ENCODE peak calls at places on chromosomes 6 and 20, in seven cellular contexts. F, L, U, I, D, N and E are unnamed samples.
A peak's percentile ranks its signal among the peaks of the same experiment; 100 is the strongest.

GRCh38 chr20:18543932-18544331 is 23.3 kb upstream of the SMIM26 start:
- DNase-seq in F (no peak), L (no peak), U (no peak), I (no peak), D (no peak), N (no peak), E (no peak)

GRCh38 chr6:133359256-133359655 is 118.1 kb downstream of the EYA4 start:
- DNase-seq in F (no peak), L (no peak), U (no peak), I (no peak), D (no peak), N (no peak), E (no peak)

GRCh38 chr20:235891-236290 is 8.8 kb downstream of the DEFB129 start:
- DNase-seq in F (no peak), L (no peak), U (no peak), I (peak; percentile 54), D (no peak), N (no peak), E (no peak)

GRCh38 chr6:108633436-108633835 is 72.7 kb downstream of the FOXO3 start:
- DNase-seq in F (no peak), L (no peak), U (no peak), I (no peak), D (no peak), N (no peak), E (no peak)

GRCh38 chr6:147131728-147132127 is 72.5 kb upstream of the STXBP5 start:
- DNase-seq in F (no peak), L (peak; percentile 22), U (no peak), I (no peak), D (no peak), N (no peak), E (no peak)

GRCh38 chr20:24403410-24403809 is 66.0 kb upstream of the SYNDIG1 start:
- DNase-seq in F (no peak), L (no peak), U (no peak), I (no peak), D (no peak), N (no peak), E (no peak)

GRCh38 chr20:45924391-45925261 is 9.9 kb upstream of the PCIF1 start:
- DNase-seq in F (no peak), L (no peak), U (no peak), I (peak; percentile 80), D (no peak), N (no peak), E (no peak)

GRCh38 chr20:64119681-64120341 is 12.4 kb upstream of the NPBWR2 start:
- DNase-seq in F (no peak), L (no peak), U (no peak), I (no peak), D (no peak), N (no peak), E (no peak)

GRCh38 chr6:12886961-12887775 is 170.6 kb downstream of the PHACTR1 start:
- DNase-seq in F (no peak), L (no peak), U (no peak), I (peak; percentile 23), D (no peak), N (no peak), E (no peak)

GRCh38 chr20:33431797-33432381 is 11.7 kb downstream of the SNTA1 start:
- DNase-seq in F (no peak), L (no peak), U (no peak), I (peak; percentile 81), D (no peak), N (no peak), E (no peak)

GRCh38 chr6:127946388-127946787 is 45.5 kb upstream of the THEMIS start:
- DNase-seq in F (no peak), L (no peak), U (no peak), I (no peak), D (no peak), N (no peak), E (no peak)

GRCh38 chr6:148559848-148560433 is 186.9 kb upstream of the UST start:
- DNase-seq in F (peak; percentile 85), L (peak; percentile 51), U (peak; percentile 89), I (peak; percentile 85), D (peak; percentile 62), N (peak; percentile 55), E (peak; percentile 57)

GRCh38 chr6:89217308-89217999 is at the start of gene GABRR1:
- DNase-seq in F (no peak), L (peak; percentile 64), U (no peak), I (no peak), D (no peak), N (no peak), E (no peak)

GRCh38 chr6:14944593-14944992 is 301.3 kb upstream of the JARID2 start:
- DNase-seq in F (no peak), L (no peak), U (no peak), I (no peak), D (no peak), N (no peak), E (no peak)

GRCh38 chr20:8568068-8568467 is 436.0 kb downstream of the PLCB1 start:
- DNase-seq in F (no peak), L (no peak), U (no peak), I (no peak), D (no peak), N (no peak), E (no peak)

GRCh38 chr6:163298079-163298807 is 116.3 kb upstream of the QKI start:
- DNase-seq in F (no peak), L (no peak), U (no peak), I (no peak), D (no peak), N (no peak), E (no peak)